ENCODE peak calls at places on chromosomes 6 and 20, in five cellular contexts. X, Q, O, P and U are unnamed samples.
A peak's percentile ranks its signal among the peaks of the same experiment; 100 is the strongest.

GRCh38 chr6:111444794-111445193 is 38.2 kb downstream of the REV3L start:
- DNase-seq in P (no peak), O (no peak), X (no peak), Q (no peak), U (no peak)

GRCh38 chr6:15879372-15880261 is 216.8 kb upstream of the DTNBP1 start:
- DNase-seq in O (peak; percentile 46), Q (peak; percentile 78), P (no peak), X (no peak), U (peak; percentile 36)

GRCh38 chr6:126937426-126937825 is 181.0 kb upstream of the RSPO3 start:
- DNase-seq in P (no peak), X (no peak), O (no peak), Q (no peak), U (no peak)

GRCh38 chr6:37354526-37355384 is 972 bp downstream of the RNF8 start:
- DNase-seq in X (peak; percentile 60), Q (no peak), O (no peak), P (peak; percentile 57), U (peak; percentile 10)

GRCh38 chr6:15956205-15957106 is 172.4 kb upstream of the MYLIP start:
- DNase-seq in X (no peak), P (no peak), O (peak; percentile 55), Q (no peak), U (peak; percentile 77)

GRCh38 chr6:56804996-56805395 is 149.9 kb upstream of the BEND6 start:
- DNase-seq in O (no peak), X (no peak), P (no peak), Q (no peak), U (no peak)

GRCh38 chr6:20583447-20583806 is 49.2 kb downstream of the CDKAL1 start:
- DNase-seq in P (no peak), O (no peak), Q (no peak), X (no peak), U (no peak)

GRCh38 chr6:128512296-128512695 is 8.1 kb downstream of the PTPRK start:
- DNase-seq in Q (no peak), P (no peak), O (no peak), X (no peak), U (no peak)

GRCh38 chr20:31594558-31595379 is 10.3 kb upstream of the ID1 start:
- DNase-seq in Q (peak; percentile 87), P (no peak), X (no peak), O (no peak), U (no peak)

GRCh38 chr6:13472976-13473645 is 14.3 kb downstream of the GFOD1 start:
- DNase-seq in P (no peak), X (no peak), Q (no peak), O (no peak), U (no peak)

GRCh38 chr6:127288705-127289104 is 22.0 kb downstream of the RNF146 start:
- DNase-seq in X (no peak), Q (no peak), P (no peak), O (no peak), U (no peak)

GRCh38 chr6:133034509-133035206 is 206.5 kb upstream of the EYA4 start:
- DNase-seq in Q (no peak), P (no peak), O (no peak), X (no peak), U (no peak)

GRCh38 chr6:37155394-37156312 is 14.3 kb upstream of the PIM1 start:
- DNase-seq in P (no peak), Q (no peak), O (no peak), X (no peak), U (peak; percentile 95)

GRCh38 chr6:89237158-89237557 is 20.0 kb upstream of the GABRR1 start:
- DNase-seq in O (no peak), X (no peak), Q (no peak), P (no peak), U (no peak)

GRCh38 chr6:127641905-127642304 is 64.9 kb downstream of the C6orf58 start:
- DNase-seq in Q (no peak), O (no peak), X (peak; percentile 2), P (peak; percentile 49), U (peak; percentile 3)

GRCh38 chr6:48535569-48535968 is 424.6 kb upstream of the PTCHD4 start:
- DNase-seq in Q (no peak), P (peak; percentile 73), O (no peak), X (peak; percentile 1), U (no peak)

GRCh38 chr6:152595507-152595906 is 41.7 kb downstream of the SYNE1 start:
- DNase-seq in O (no peak), P (no peak), Q (no peak), X (no peak), U (no peak)

GRCh38 chr20:33183292-33183691 is 15.3 kb downstream of the BPIFA2 start:
- DNase-seq in P (peak; percentile 35), Q (no peak), O (no peak), X (no peak), U (no peak)

GRCh38 chr6:42095776-42096541 is 45.6 kb downstream of the TAF8 start:
- DNase-seq in X (no peak), Q (no peak), P (no peak), O (no peak), U (peak; percentile 49)

GRCh38 chr6:30873137-30873640 is 11.1 kb upstream of the DDR1 start:
- DNase-seq in X (no peak), Q (no peak), O (no peak), P (no peak), U (no peak)

GRCh38 chr6:162907876-162908481 is 180.2 kb downstream of the PACRG start:
- DNase-seq in Q (no peak), O (no peak), P (peak; percentile 67), X (no peak), U (no peak)

GRCh38 chr6:124076336-124077048 is 272.8 kb downstream of the NKAIN2 start:
- DNase-seq in Q (no peak), O (no peak), P (no peak), X (no peak), U (no peak)

GRCh38 chr6:163756079-163756478 is 341.6 kb downstream of the QKI start:
- DNase-seq in Q (no peak), P (peak; percentile 82), X (no peak), O (no peak), U (no peak)

GRCh38 chr6:8057793-8058192 is 6.4 kb downstream of the BLOC1S5 start:
- DNase-seq in X (no peak), P (no peak), O (no peak), Q (no peak), U (no peak)

GRCh38 chr6:110755411-110755834 is 59.8 kb downstream of the CDK19 start:
- DNase-seq in P (no peak), Q (no peak), O (no peak), X (no peak), U (no peak)

GRCh38 chr6:125302840-125303511 is 1.2 kb upstream of the HDDC2 start:
- DNase-seq in P (no peak), X (no peak), O (no peak), Q (no peak), U (no peak)

DNA sequence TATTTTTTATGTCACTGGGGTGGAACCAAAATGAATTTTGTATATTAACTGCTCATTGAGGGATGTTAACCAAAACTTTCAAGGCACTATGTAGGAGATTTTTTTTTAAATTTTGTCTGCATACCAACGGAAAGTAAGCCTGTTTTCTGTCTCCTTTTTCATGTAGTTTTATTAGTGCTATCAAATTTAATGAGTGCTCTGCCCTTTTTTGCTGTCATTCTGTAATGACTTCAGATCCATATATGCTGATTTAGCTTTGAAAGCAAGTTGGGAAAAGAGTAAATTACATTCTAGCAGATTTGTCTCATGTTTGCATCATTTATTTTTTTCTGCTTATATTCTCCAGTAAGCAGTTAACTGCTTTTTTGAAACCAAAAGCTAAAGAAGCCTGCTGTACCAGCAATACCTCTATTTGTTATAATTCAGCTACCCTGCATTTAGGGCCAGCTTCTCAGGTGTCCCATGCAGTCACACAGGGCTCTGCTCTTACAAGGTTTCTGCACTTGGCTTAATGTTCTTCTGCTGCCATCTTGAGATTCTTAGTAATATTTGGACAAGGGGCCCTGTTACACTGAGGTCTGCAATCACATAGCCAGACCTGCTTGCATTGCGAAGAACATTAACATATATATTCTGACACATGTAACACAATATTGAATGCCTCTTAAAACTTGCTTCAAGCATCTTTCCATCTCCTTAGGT is 429.0 kb downstream of the UTRN start:
- DNase-seq in X (no peak), Q (no peak), P (no peak), O (no peak), U (no peak)
- TF ChIP-seq POLR2A in X (no peak), Q (no peak), P (no peak), O (no peak), U (no peak)

DNA sequence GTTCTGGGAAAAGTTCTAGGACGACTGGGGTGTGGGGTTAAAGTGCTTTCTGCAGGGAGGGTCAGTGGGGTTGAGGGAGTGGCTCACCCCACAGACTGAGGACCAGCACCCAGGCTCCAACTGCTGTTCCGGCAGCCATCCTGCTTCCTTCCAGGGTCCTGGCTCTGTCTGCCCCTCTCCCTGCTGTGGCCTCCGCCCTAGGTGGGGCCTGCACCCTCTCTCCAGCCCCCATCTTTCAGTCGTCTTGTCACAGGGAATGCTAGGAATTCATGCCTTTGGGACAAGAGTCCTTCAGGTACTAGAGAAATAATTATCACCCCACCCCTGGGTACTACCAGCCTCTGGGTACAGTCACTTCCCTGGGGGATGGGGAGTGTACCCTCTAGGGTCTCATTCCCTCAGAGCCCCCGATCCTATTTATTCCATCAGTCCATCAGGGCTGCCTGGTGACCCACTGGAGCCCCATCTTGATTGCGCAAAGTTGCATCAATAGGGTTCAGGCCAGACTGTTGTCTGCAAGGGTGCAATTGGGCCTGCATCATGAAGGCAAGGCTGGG is at the start of gene AGER:
- DNase-seq in P (no peak), O (no peak), X (no peak), Q (no peak), U (no peak)
- TF ChIP-seq POLR2A in P (no peak), O (no peak), X (no peak), Q (peak; percentile 10), U (no peak)

DNA sequence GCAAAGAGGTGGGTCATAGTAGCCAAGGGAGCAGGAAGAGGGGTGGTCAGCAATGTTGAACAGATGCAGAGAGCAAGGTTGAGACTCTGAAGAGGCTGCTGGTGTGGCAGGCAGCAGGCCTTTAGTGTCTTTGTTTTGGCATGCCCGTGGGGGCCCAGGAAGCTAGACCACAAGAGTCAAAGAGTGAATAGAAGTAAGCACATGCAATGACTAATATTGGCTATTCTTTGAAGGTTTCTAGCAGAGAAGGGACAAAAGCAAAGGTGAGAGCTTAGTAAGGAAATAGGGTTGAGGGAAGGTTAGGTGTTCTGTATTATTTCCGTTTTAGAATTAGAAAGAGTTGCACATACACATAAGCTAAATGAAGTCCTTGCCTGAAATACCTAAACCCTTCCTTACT is 18.8 kb downstream of the TDRD6 start:
- DNase-seq in O (no peak), X (no peak), P (no peak), Q (no peak), U (no peak)
- TF ChIP-seq POLR2A in O (no peak), X (no peak), P (no peak), Q (no peak), U (no peak)

GRCh38 chr6:166659581-166659980 is 32.5 kb upstream of the RPS6KA2 start:
- DNase-seq in P (no peak), O (no peak), Q (no peak), X (no peak), U (no peak)
- TF ChIP-seq POLR2A in P (no peak), O (no peak), Q (no peak), X (no peak), U (no peak)

GRCh38 chr20:46357030-46357514 is 48.8 kb upstream of the CDH22 start:
- DNase-seq in Q (peak; percentile 37), X (no peak), O (no peak), P (no peak), U (peak; percentile 48)
- TF ChIP-seq POLR2A in Q (no peak), X (no peak), O (no peak), P (no peak), U (no peak)